ENCODE peak calls at places on chromosomes 2 and 18, in nine cellular contexts. L, Q, X, D, G, S, B, U and K are unnamed samples.

GRCh38 chr2:36597003-36597531 is 901 bp downstream of the FEZ2 start:
- DNase-seq in L (no peak), Q (no peak), X (no peak), D (no peak), G (no peak), S (no peak), B (no peak), U (no peak), K (no peak)

GRCh38 chr2:10575566-10576300 is 114.0 kb downstream of the NOL10 start:
- DNase-seq in L (no peak), Q (no peak), X (no peak), D (no peak), G (no peak), S (no peak), B (no peak), U (no peak), K (no peak)

GRCh38 chr2:186254759-186255158 is 231.3 kb upstream of the ZC3H15 start:
- DNase-seq in L (no peak), Q (no peak), X (no peak), D (no peak), G (no peak), S (no peak), B (no peak), U (no peak), K (no peak)

GRCh38 chr2:113253453-113253852 is 25.3 kb downstream of the PAX8 start:
- DNase-seq in L (no peak), Q (no peak), X (no peak), D (no peak), G (no peak), S (no peak), B (no peak), U (no peak), K (no peak)

GRCh38 chr2:222049946-222050345 is 248.9 kb downstream of the PAX3 start:
- DNase-seq in L (no peak), Q (no peak), X (peak; percentile 70), D (no peak), G (no peak), S (no peak), B (no peak), U (no peak), K (no peak)

GRCh38 chr2:187054501-187055319 is 205.7 kb upstream of the ZSWIM2 start:
- DNase-seq in L (no peak), Q (no peak), X (peak; percentile 55), D (no peak), G (no peak), S (no peak), B (no peak), U (no peak), K (no peak)

GRCh38 chr2:56448403-56448998 is 264.7 kb downstream of the CCDC85A start:
- DNase-seq in L (no peak), Q (no peak), X (no peak), D (no peak), G (no peak), S (no peak), B (no peak), U (no peak), K (no peak)

GRCh38 chr2:202375006-202375610 is 1.0 kb upstream of the BMPR2 start:
- DNase-seq in L (peak; percentile 38), Q (peak; percentile 72), X (peak; percentile 82), D (peak; percentile 38), G (peak; percentile 56), S (peak; percentile 85), B (peak; percentile 69), U (peak; percentile 70), K (peak; percentile 20)

GRCh38 chr18:63198868-63199742 is 120.5 kb downstream of the BCL2 start:
- DNase-seq in L (no peak), Q (no peak), X (no peak), D (no peak), G (no peak), S (no peak), B (no peak), U (no peak), K (no peak)

GRCh38 chr18:25517881-25518715 is 166.1 kb upstream of the ZNF521 start:
- DNase-seq in L (no peak), Q (no peak), X (no peak), D (no peak), G (no peak), S (no peak), B (no peak), U (no peak), K (no peak)

DNA sequence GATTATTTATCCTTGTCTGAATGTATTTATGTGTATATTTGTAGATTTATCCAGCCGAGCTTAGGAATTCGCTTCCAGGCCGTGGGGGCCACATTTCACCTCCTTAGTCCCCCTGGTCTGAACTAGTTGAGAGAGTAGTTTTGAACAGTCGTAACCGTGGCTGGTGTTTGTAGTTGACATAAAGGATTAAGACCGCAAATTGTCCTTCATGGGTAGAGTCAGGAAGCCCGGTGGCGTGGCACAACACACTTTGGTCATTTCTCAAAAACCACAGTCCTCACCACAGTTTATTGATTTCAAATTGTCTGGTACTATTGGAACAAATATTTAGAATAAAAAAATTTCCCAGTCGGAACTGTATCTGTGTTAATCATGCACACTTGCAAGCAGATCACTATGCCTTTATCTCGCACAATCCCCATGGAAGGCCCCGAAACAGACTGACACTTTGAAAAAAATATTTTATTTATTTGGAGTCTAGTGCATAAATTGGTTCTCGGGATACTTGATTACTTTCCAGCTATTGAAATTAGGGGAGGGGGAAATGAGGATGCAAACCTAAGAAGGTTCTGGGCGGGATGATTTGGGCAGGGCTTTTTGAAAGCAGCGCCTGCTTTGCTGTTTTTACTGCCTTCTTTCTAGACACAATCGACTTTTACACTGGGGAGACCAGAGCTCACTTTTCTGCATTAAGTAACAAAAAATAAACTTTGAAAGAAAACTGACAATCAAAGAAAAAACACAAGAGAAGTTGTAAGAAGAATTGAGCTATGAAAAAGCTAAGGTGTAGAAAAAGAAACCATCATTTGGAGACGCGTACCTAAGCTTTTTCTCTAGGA is 15.5 kb upstream of the HOXD1 start:
- DNase-seq in L (no peak), Q (no peak), X (no peak), D (no peak), G (no peak), S (no peak), B (no peak), U (no peak), K (no peak)
- H3K27ac ChIP-seq in L (no peak overlapping the region), Q (no peak overlapping the region), X (no peak overlapping the region), D (no peak overlapping the region), G (no peak overlapping the region), S (no peak overlapping the region), B (peak overlapping the region; percentile 75), U (no peak overlapping the region), K (peak overlapping the region; percentile 45)

GRCh38 chr2:128105072-128105471 is 14.1 kb downstream of the UGGT1 start:
- DNase-seq in L (no peak), Q (no peak), X (no peak), D (no peak), G (no peak), S (no peak), B (no peak), U (no peak), K (no peak)

GRCh38 chr2:128109243-128109642 is 18.2 kb downstream of the UGGT1 start:
- DNase-seq in L (no peak), Q (no peak), X (no peak), D (no peak), G (no peak), S (no peak), B (no peak), U (no peak), K (no peak)

DNA sequence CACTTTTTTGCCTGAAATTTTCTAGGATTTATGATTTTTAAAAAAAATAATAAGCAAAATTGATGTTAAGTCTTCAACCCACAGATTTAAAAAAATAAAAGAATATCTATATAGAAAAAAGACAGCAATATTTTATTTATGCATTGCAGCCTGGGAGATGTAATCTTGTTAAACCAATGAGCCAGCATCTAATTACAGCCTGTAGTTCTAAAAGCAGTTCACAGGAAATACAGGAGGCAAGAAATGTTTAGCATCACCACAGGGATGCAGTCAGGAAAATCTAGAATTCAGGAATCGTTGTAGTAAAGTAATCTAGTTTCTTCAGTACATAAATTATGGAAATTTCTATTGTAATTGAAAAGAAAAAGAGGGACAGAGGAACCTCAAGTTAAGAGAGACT is 17.2 kb downstream of the UGGT1 start:
- DNase-seq in L (no peak), Q (no peak), X (no peak), D (no peak), G (no peak), S (no peak), B (no peak), U (no peak), K (no peak)
- H3K27ac ChIP-seq in L (no peak overlapping the region), Q (no peak overlapping the region), X (no peak overlapping the region), D (no peak overlapping the region), G (no peak overlapping the region), S (no peak overlapping the region), B (no peak overlapping the region), U (no peak overlapping the region), K (no peak overlapping the region)

GRCh38 chr2:54468643-54469042 is 12.5 kb downstream of the SPTBN1 start:
- DNase-seq in L (no peak), Q (no peak), X (no peak), D (no peak), G (no peak), S (no peak), B (no peak), U (no peak), K (no peak)

GRCh38 chr2:54469484-54470053 is 13.4 kb downstream of the SPTBN1 start:
- DNase-seq in L (no peak), Q (no peak), X (peak; percentile 79), D (no peak), G (no peak), S (no peak), B (no peak), U (no peak), K (no peak)

GRCh38 chr2:54465143-54465542 is 9.0 kb downstream of the SPTBN1 start:
- DNase-seq in L (no peak), Q (no peak), X (no peak), D (no peak), G (no peak), S (no peak), B (no peak), U (no peak), K (no peak)

GRCh38 chr2:54464334-54464733 is 8.2 kb downstream of the SPTBN1 start:
- DNase-seq in L (no peak), Q (no peak), X (no peak), D (no peak), G (no peak), S (no peak), B (no peak), U (no peak), K (no peak)

GRCh38 chr2:54466880-54467279 is 10.8 kb downstream of the SPTBN1 start:
- DNase-seq in L (no peak), Q (peak; percentile 32), X (no peak), D (no peak), G (no peak), S (no peak), B (no peak), U (no peak), K (no peak)
- H3K27ac ChIP-seq in L (peak overlapping the region; percentile 60), Q (peak overlapping the region; percentile 36), X (no peak overlapping the region), D (no peak overlapping the region), G (no peak overlapping the region), S (peak overlapping the region; percentile 68), B (peak overlapping the region; percentile 80), U (peak overlapping the region; percentile 86), K (no peak overlapping the region)

DNA sequence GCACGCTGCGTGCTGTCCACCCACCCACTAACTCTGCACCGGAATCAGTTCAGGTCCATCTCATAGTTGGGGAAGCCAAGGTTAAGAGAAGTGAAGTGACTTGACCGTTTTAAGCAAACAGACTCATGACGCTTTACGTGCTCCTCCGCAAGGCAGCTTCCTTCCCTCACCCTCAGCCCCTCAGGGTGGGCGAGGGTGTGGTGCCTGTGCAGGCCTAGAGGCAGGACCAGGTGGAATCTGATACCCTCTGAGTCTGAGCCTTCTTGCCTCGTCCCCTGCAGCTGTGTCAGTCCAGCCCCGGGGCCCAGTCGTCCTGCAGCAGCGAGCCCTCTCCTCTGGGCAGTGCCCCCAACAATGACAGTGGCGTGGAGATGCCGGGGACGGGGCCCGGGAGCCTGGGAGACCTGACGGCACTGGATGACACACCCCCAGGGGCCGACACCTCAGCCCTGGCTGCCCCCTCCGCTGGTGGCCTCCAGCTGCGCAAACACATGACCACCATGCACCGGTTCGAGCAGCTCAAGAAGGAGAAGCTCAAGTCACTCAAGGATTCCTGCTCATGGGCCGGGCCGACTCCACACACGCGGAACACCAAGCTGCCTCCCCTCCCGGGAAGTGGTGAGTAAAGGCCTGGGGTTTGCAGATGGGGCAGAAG is 250.5 kb downstream of the GLI2 start:
- DNase-seq in L (no peak), Q (no peak), X (no peak), D (no peak), G (no peak), S (peak; percentile 73), B (no peak), U (no peak), K (no peak)
- H3K27ac ChIP-seq in L (no peak overlapping the region), Q (no peak overlapping the region), X (no peak overlapping the region), D (no peak overlapping the region), G (no peak overlapping the region), S (no peak overlapping the region), B (no peak overlapping the region), U (no peak overlapping the region), K (no peak overlapping the region)